ENCODE peak calls at places on chromosomes 1 and 21, in five cellular contexts. One of them, this sample, is unnamed.

GRCh38 chr21:26756491-26757159 is 88.6 kb downstream of the ADAMTS1 start:
- DNase-seq in GM23338: no peak
- DNase-seq in DND-41: no peak
- DNase-seq in neural progenitor cell: no peak
- DNase-seq in PC-3: no peak
- DNase-seq in this sample: peak

GRCh38 chr1:11473635-11474034 is 5.3 kb upstream of the DISP3 start:
- DNase-seq in GM23338: peak
- DNase-seq in DND-41: peak
- DNase-seq in neural progenitor cell: peak
- DNase-seq in PC-3: peak
- DNase-seq in this sample: no peak

GRCh38 chr1:55310517-55310927 is 95.4 kb upstream of the USP24 start:
- DNase-seq in GM23338: no peak
- DNase-seq in DND-41: no peak
- DNase-seq in neural progenitor cell: no peak
- DNase-seq in PC-3: peak
- DNase-seq in this sample: peak

GRCh38 chr1:21647431-21648373 is 21.5 kb downstream of the RAP1GAP start:
- DNase-seq in GM23338: peak
- DNase-seq in DND-41: peak
- DNase-seq in neural progenitor cell: peak
- DNase-seq in PC-3: peak
- DNase-seq in this sample: peak

GRCh38 chr1:180230416-180230790 is 339 bp downstream of the LHX4 start:
- DNase-seq in GM23338: peak
- DNase-seq in DND-41: no peak
- DNase-seq in neural progenitor cell: peak
- DNase-seq in PC-3: no peak
- DNase-seq in this sample: no peak

GRCh38 chr1:54767526-54767925 is 3.2 kb upstream of the PARS2 start:
- DNase-seq in GM23338: no peak
- DNase-seq in DND-41: no peak
- DNase-seq in neural progenitor cell: no peak
- DNase-seq in PC-3: no peak
- DNase-seq in this sample: no peak

GRCh38 chr1:174956976-174957375 is 42.8 kb upstream of the CACYBP start:
- DNase-seq in GM23338: no peak
- DNase-seq in DND-41: no peak
- DNase-seq in neural progenitor cell: no peak
- DNase-seq in PC-3: no peak
- DNase-seq in this sample: no peak

GRCh38 chr1:76950306-76950705 is 83.0 kb downstream of the ST6GALNAC5 start:
- DNase-seq in GM23338: no peak
- DNase-seq in DND-41: no peak
- DNase-seq in neural progenitor cell: no peak
- DNase-seq in PC-3: peak
- DNase-seq in this sample: peak

GRCh38 chr1:116232989-116233514 is 121.9 kb downstream of the MAB21L3 start:
- DNase-seq in GM23338: no peak
- DNase-seq in DND-41: peak
- DNase-seq in neural progenitor cell: peak
- DNase-seq in PC-3: no peak
- DNase-seq in this sample: no peak

GRCh38 chr1:223500560-223501425 is 107.6 kb downstream of the CCDC185 start:
- DNase-seq in GM23338: peak
- DNase-seq in DND-41: no peak
- DNase-seq in neural progenitor cell: no peak
- DNase-seq in PC-3: peak
- DNase-seq in this sample: peak

GRCh38 chr21:43622796-43623195 is 36.5 kb downstream of the HSF2BP start:
- DNase-seq in GM23338: no peak
- DNase-seq in DND-41: no peak
- DNase-seq in neural progenitor cell: no peak
- DNase-seq in PC-3: no peak
- DNase-seq in this sample: no peak

GRCh38 chr1:10651793-10652192 is 144.7 kb downstream of the CASZ1 start:
- DNase-seq in GM23338: peak
- DNase-seq in DND-41: no peak
- DNase-seq in neural progenitor cell: no peak
- DNase-seq in PC-3: no peak
- DNase-seq in this sample: no peak

GRCh38 chr1:108199231-108199657 is 899 bp downstream of the SLC25A24 start:
- DNase-seq in GM23338: peak
- DNase-seq in DND-41: no peak
- DNase-seq in neural progenitor cell: peak
- DNase-seq in PC-3: peak
- DNase-seq in this sample: peak

GRCh38 chr1:10519016-10519417 is 44.3 kb downstream of the PEX14 start:
- DNase-seq in GM23338: peak
- DNase-seq in DND-41: no peak
- DNase-seq in neural progenitor cell: peak
- DNase-seq in PC-3: no peak
- DNase-seq in this sample: no peak

GRCh38 chr1:12480748-12481362 is 137.2 kb downstream of the DHRS3 start:
- DNase-seq in GM23338: no peak
- DNase-seq in DND-41: peak
- DNase-seq in neural progenitor cell: no peak
- DNase-seq in PC-3: peak
- DNase-seq in this sample: peak

GRCh38 chr1:170562644-170563338 is 30.8 kb downstream of the GORAB start:
- DNase-seq in GM23338: peak
- DNase-seq in DND-41: peak
- DNase-seq in neural progenitor cell: no peak
- DNase-seq in PC-3: peak
- DNase-seq in this sample: peak

GRCh38 chr1:71118086-71118485 is 37.3 kb upstream of the ZRANB2 start:
- DNase-seq in GM23338: no peak
- DNase-seq in DND-41: no peak
- DNase-seq in neural progenitor cell: no peak
- DNase-seq in PC-3: no peak
- DNase-seq in this sample: peak

GRCh38 chr1:20729990-20730689 is 2.4 kb downstream of the SH2D5 start:
- DNase-seq in GM23338: no peak
- DNase-seq in DND-41: no peak
- DNase-seq in neural progenitor cell: no peak
- DNase-seq in PC-3: no peak
- DNase-seq in this sample: no peak

GRCh38 chr1:225700164-225700740 is 47.3 kb upstream of the ENAH start:
- DNase-seq in GM23338: no peak
- DNase-seq in DND-41: no peak
- DNase-seq in neural progenitor cell: peak
- DNase-seq in PC-3: peak
- DNase-seq in this sample: peak

GRCh38 chr1:113103048-113103447 is 30.1 kb downstream of the LRIG2 start:
- DNase-seq in GM23338: no peak
- DNase-seq in DND-41: no peak
- DNase-seq in neural progenitor cell: no peak
- DNase-seq in PC-3: peak
- DNase-seq in this sample: no peak

GRCh38 chr1:218294531-218294930 is 9.4 kb downstream of the RRP15 start:
- DNase-seq in GM23338: no peak
- DNase-seq in DND-41: no peak
- DNase-seq in neural progenitor cell: no peak
- DNase-seq in PC-3: peak
- DNase-seq in this sample: no peak

GRCh38 chr1:154583691-154584212 is 16.2 kb downstream of the CHRNB2 start:
- DNase-seq in GM23338: no peak
- DNase-seq in DND-41: no peak
- DNase-seq in neural progenitor cell: no peak
- DNase-seq in PC-3: no peak
- DNase-seq in this sample: peak

GRCh38 chr21:46551636-46552241 is 53.1 kb downstream of the S100B start:
- DNase-seq in GM23338: peak
- DNase-seq in DND-41: no peak
- DNase-seq in neural progenitor cell: no peak
- DNase-seq in PC-3: no peak
- DNase-seq in this sample: no peak

GRCh38 chr1:40411294-40411693 is 37.8 kb downstream of the SMAP2 start:
- DNase-seq in GM23338: no peak
- DNase-seq in DND-41: no peak
- DNase-seq in neural progenitor cell: no peak
- DNase-seq in PC-3: no peak
- DNase-seq in this sample: no peak

GRCh38 chr1:19081218-19081893 is 124.9 kb upstream of the IFFO2 start:
- DNase-seq in GM23338: no peak
- DNase-seq in DND-41: no peak
- DNase-seq in neural progenitor cell: no peak
- DNase-seq in PC-3: peak
- DNase-seq in this sample: peak
- H3K27ac ChIP-seq in GM23338: no peak
- H3K27ac ChIP-seq in DND-41: no peak
- H3K27ac ChIP-seq in neural progenitor cell: no peak
- H3K27ac ChIP-seq in PC-3: peak
- H3K27ac ChIP-seq in this sample: peak

GRCh38 chr1:18645172-18646090 is 14.8 kb downstream of the PAX7 start:
- DNase-seq in GM23338: peak
- DNase-seq in DND-41: peak
- DNase-seq in neural progenitor cell: peak
- DNase-seq in PC-3: no peak
- DNase-seq in this sample: no peak

GRCh38 chr1:18644469-18645171 is 14.0 kb downstream of the PAX7 start:
- DNase-seq in GM23338: no peak
- DNase-seq in DND-41: no peak
- DNase-seq in neural progenitor cell: no peak
- DNase-seq in PC-3: no peak
- DNase-seq in this sample: no peak

GRCh38 chr1:18642278-18643095 is 11.8 kb downstream of the PAX7 start:
- DNase-seq in GM23338: peak
- DNase-seq in DND-41: no peak
- DNase-seq in neural progenitor cell: peak
- DNase-seq in PC-3: no peak
- DNase-seq in this sample: no peak

GRCh38 chr1:18644013-18644399 is 13.4 kb downstream of the PAX7 start:
- DNase-seq in GM23338: no peak
- DNase-seq in DND-41: no peak
- DNase-seq in neural progenitor cell: no peak
- DNase-seq in PC-3: no peak
- DNase-seq in this sample: no peak

GRCh38 chr1:18643154-18644012 is 12.7 kb downstream of the PAX7 start:
- DNase-seq in GM23338: peak
- DNase-seq in DND-41: no peak
- DNase-seq in neural progenitor cell: peak
- DNase-seq in PC-3: peak
- DNase-seq in this sample: no peak
- TF ChIP-seq EZH2 in GM23338: peak
- TF ChIP-seq EZH2 in DND-41: peak
- TF ChIP-seq EZH2 in neural progenitor cell: peak
- TF ChIP-seq EZH2 in PC-3: peak
- TF ChIP-seq EZH2 in this sample: peak

GRCh38 chr1:233665575-233666270 is 51.8 kb downstream of the KCNK1 start:
- DNase-seq in GM23338: no peak
- DNase-seq in DND-41: no peak
- DNase-seq in neural progenitor cell: no peak
- DNase-seq in PC-3: no peak
- DNase-seq in this sample: no peak

GRCh38 chr1:233664804-233665574 is 51.1 kb downstream of the KCNK1 start:
- DNase-seq in GM23338: no peak
- DNase-seq in DND-41: no peak
- DNase-seq in neural progenitor cell: no peak
- DNase-seq in PC-3: no peak
- DNase-seq in this sample: no peak

GRCh38 chr1:233662503-233663105 is 48.7 kb downstream of the KCNK1 start:
- DNase-seq in GM23338: no peak
- DNase-seq in DND-41: no peak
- DNase-seq in neural progenitor cell: no peak
- DNase-seq in PC-3: no peak
- DNase-seq in this sample: peak

GRCh38 chr1:233661376-233662159 is 47.7 kb downstream of the KCNK1 start:
- DNase-seq in GM23338: no peak
- DNase-seq in DND-41: no peak
- DNase-seq in neural progenitor cell: no peak
- DNase-seq in PC-3: no peak
- DNase-seq in this sample: no peak

GRCh38 chr1:233664254-233664653 is 50.3 kb downstream of the KCNK1 start:
- DNase-seq in GM23338: no peak
- DNase-seq in DND-41: no peak
- DNase-seq in neural progenitor cell: no peak
- DNase-seq in PC-3: no peak
- DNase-seq in this sample: no peak
- H3K27ac ChIP-seq in GM23338: no peak
- H3K27ac ChIP-seq in DND-41: no peak
- H3K27ac ChIP-seq in neural progenitor cell: no peak
- H3K27ac ChIP-seq in PC-3: no peak
- H3K27ac ChIP-seq in this sample: no peak

GRCh38 chr1:3396411-3396810 is 58.1 kb upstream of the ARHGEF16 start:
- DNase-seq in GM23338: no peak
- DNase-seq in DND-41: no peak
- DNase-seq in neural progenitor cell: no peak
- DNase-seq in PC-3: no peak
- DNase-seq in this sample: no peak

GRCh38 chr1:3391711-3392110 is 62.8 kb upstream of the ARHGEF16 start:
- DNase-seq in GM23338: peak
- DNase-seq in DND-41: no peak
- DNase-seq in neural progenitor cell: peak
- DNase-seq in PC-3: no peak
- DNase-seq in this sample: no peak

GRCh38 chr1:3390291-3390690 is 64.2 kb upstream of the ARHGEF16 start:
- DNase-seq in GM23338: no peak
- DNase-seq in DND-41: no peak
- DNase-seq in neural progenitor cell: no peak
- DNase-seq in PC-3: no peak
- DNase-seq in this sample: no peak

GRCh38 chr1:3393987-3394920 is 60.2 kb upstream of the ARHGEF16 start:
- DNase-seq in GM23338: peak
- DNase-seq in DND-41: no peak
- DNase-seq in neural progenitor cell: no peak
- DNase-seq in PC-3: no peak
- DNase-seq in this sample: no peak

DNA sequence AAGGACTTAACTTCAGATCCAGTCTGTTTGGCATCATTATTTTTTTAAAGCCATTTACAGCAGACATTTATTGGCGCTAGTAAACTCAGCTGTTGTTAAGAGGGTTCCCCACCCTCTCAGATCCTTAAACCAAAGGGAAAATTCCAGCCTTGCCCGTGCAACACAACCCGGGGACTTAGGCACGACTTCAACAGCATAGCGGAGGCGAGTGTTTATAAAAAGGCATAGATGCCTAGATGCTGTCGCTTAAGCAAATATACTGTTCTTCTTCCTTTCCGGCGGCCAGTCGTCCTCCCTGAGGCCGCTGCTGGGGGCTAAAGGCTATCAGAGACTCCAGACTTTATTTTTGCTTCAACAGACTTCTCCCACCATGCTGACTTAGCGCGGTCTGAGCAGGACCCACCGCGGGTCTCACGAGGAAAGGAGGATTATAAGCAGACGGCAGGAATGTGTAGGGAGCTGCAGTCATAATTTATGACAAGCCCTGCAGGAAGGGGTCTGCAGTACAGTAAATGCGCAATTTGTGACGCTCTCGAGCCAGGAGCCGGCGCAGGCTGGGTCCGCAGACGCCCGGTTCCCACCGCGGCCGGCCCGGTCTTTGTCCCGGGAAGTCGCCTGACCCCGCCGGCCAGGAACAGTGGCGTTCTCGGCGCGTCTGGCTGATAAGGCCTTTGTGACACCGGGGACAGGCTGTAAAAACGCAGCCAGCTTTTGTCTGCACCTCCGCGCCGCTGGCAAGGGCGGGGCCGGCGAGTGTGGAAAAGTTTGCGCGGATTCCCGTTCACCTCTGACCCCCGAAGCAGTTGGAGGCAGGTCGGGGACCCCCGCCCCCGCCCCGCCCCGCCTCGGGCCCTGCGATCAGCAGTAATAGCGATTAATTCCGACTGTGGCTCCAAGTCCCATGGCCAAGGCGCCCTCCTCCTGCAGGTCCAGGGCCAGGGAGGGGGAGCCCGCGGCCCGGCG is 61.2 kb upstream of the ARHGEF16 start:
- DNase-seq in GM23338: peak
- DNase-seq in DND-41: no peak
- DNase-seq in neural progenitor cell: peak
- DNase-seq in PC-3: no peak
- DNase-seq in this sample: no peak
- TF ChIP-seq EZH2 in GM23338: no peak
- TF ChIP-seq EZH2 in DND-41: no peak
- TF ChIP-seq EZH2 in neural progenitor cell: peak
- TF ChIP-seq EZH2 in PC-3: peak
- TF ChIP-seq EZH2 in this sample: peak

This sample was measured in fibroblast of lung.